ENCODE peak calls at places on chromosomes 11 and 22, in four cellular contexts. V is NCI-H2171; T is OCI-LY7; L is activated CD4-positive, alpha-beta T cell treated with anti-CD3 and anti-CD28 coated beads for 4 hours. I is an unnamed sample.

GRCh38 chr22:22148905-22149304 is 95.7 kb upstream of the VPREB1 start:
- DNase-seq in V (no peak), T (no peak), L (no peak), I (no peak)

GRCh38 chr11:77195071-77195705 is 67.1 kb downstream of the MYO7A start:
- DNase-seq in L (no peak), V (peak), T (no peak), I (no peak)

GRCh38 chr11:116859175-116859574 is 21.8 kb upstream of the APOA1 start:
- DNase-seq in T (no peak), V (no peak), L (no peak), I (no peak)

GRCh38 chr22:39665661-39666431 is 95.3 kb downstream of the CACNA1I start:
- DNase-seq in V (no peak), T (no peak), L (no peak), I (no peak)

GRCh38 chr11:101215069-101215468 is 85.5 kb upstream of the PGR start:
- DNase-seq in V (no peak), L (no peak), T (no peak), I (no peak)

GRCh38 chr11:9692696-9693095 is 28.8 kb downstream of the SWAP70 start:
- DNase-seq in V (no peak), T (peak), L (no peak), I (peak)

GRCh38 chr11:69930081-69931059 is 111.2 kb upstream of the FGF3 start:
- DNase-seq in V (no peak), L (no peak), T (no peak), I (no peak)

GRCh38 chr11:47152126-47152952 is 24.3 kb downstream of the ARFGAP2 start:
- DNase-seq in V (no peak), T (peak), L (no peak), I (no peak)

GRCh38 chr11:124195419-124195734 is 12.2 kb downstream of the OR10D3 start:
- DNase-seq in L (no peak), V (no peak), T (no peak), I (no peak)

GRCh38 chr11:20840341-20840740 is 171.0 kb downstream of the NELL1 start:
- DNase-seq in L (no peak), T (no peak), V (no peak), I (no peak)

GRCh38 chr11:46639197-46639839 is 22.0 kb downstream of the ATG13 start:
- DNase-seq in L (no peak), T (no peak), V (no peak), I (no peak)

GRCh38 chr11:95429376-95429907 is 198.4 kb upstream of the SESN3 start:
- DNase-seq in L (no peak), V (no peak), T (no peak), I (no peak)

GRCh38 chr11:44305643-44306468 is 4.1 kb downstream of the ALX4 start:
- DNase-seq in L (no peak), V (no peak), T (no peak), I (no peak)

GRCh38 chr22:50502628-50503474 is 4.7 kb downstream of the LMF2 start:
- DNase-seq in V (no peak), L (no peak), T (no peak), I (no peak)

GRCh38 chr22:50261615-50262459 is at the start of gene MAPK12:
- DNase-seq in L (no peak), V (peak), T (peak), I (no peak)

GRCh38 chr11:123434262-123434661 is 4.2 kb downstream of the GRAMD1B start:
- DNase-seq in T (peak), L (no peak), V (no peak), I (peak)

GRCh38 chr11:23404225-23405160 is 544.2 kb upstream of the CCDC179 start:
- DNase-seq in V (no peak), T (no peak), L (no peak), I (no peak)

GRCh38 chr11:10858505-10859360 is 880 bp upstream of the ZBED5 start:
- DNase-seq in L (peak), V (no peak), T (peak), I (peak)

GRCh38 chr11:79076526-79077115 is 364.2 kb downstream of the TENM4 start:
- DNase-seq in L (no peak), V (no peak), T (peak), I (peak)

GRCh38 chr11:28984216-28984615 is 876.0 kb downstream of the METTL15 start:
- DNase-seq in V (no peak), L (no peak), T (no peak), I (no peak)

GRCh38 chr11:72584293-72584921 is 89.8 kb downstream of the PDE2A start:
- DNase-seq in T (no peak), L (peak), V (no peak), I (peak)

GRCh38 chr11:15816996-15817395 is 539.4 kb downstream of the SOX6 start:
- DNase-seq in T (no peak), L (no peak), V (no peak), I (no peak)

GRCh38 chr22:37631448-37632173 is 7.9 kb upstream of the SH3BP1 start:
- DNase-seq in T (no peak), V (no peak), L (no peak), I (no peak)

GRCh38 chr11:6646631-6647281 is 8.9 kb downstream of the DCHS1 start:
- DNase-seq in T (peak), L (no peak), V (no peak), I (peak)

I was measured in germinal center.